ENCODE peak calls at places on chromosomes 6 and 20, in seven cellular contexts. H, V, N, U, A, L and Z are unnamed samples.

GRCh38 chr6:129889580-129889979 is 28.5 kb upstream of the TMEM244 start:
- DNase-seq in H (no peak), V (no peak), N (no peak), U (no peak), A (peak; percentile 82), L (peak; percentile 77), Z (peak; percentile 85)

GRCh38 chr6:142568857-142569597 is 267.2 kb downstream of the ADGRG6 start:
- DNase-seq in H (no peak), V (no peak), N (no peak), U (no peak), A (no peak), L (peak; percentile 72), Z (peak; percentile 71)

GRCh38 chr6:27726620-27727023 is 185.6 kb downstream of the OR2B2 start:
- DNase-seq in H (no peak), V (no peak), N (no peak), U (peak; percentile 46), A (peak; percentile 21), L (peak; percentile 6), Z (peak; percentile 2)

GRCh38 chr6:93418113-93418447 is 1.3 kb downstream of the EPHA7 start:
- DNase-seq in H (no peak), V (no peak), N (no peak), U (no peak), A (no peak), L (no peak), Z (no peak)

GRCh38 chr20:50062006-50062838 is 50.7 kb downstream of the UBE2V1 start:
- DNase-seq in H (no peak), V (no peak), N (no peak), U (no peak), A (no peak), L (no peak), Z (no peak)

GRCh38 chr20:9590189-9590588 is 75.8 kb downstream of the LAMP5 start:
- DNase-seq in H (no peak), V (no peak), N (no peak), U (no peak), A (peak; percentile 53), L (peak; percentile 24), Z (peak; percentile 31)

GRCh38 chr20:15862178-15862577 is 711.1 kb downstream of the KIF16B start:
- DNase-seq in H (no peak), V (no peak), N (no peak), U (no peak), A (no peak), L (no peak), Z (no peak)

GRCh38 chr20:53752971-53753879 is 159.6 kb upstream of the ZNF217 start:
- DNase-seq in H (no peak), V (no peak), N (no peak), U (no peak), A (peak; percentile 70), L (no peak), Z (no peak)

GRCh38 chr6:128863983-128864382 is 19.0 kb upstream of the LAMA2 start:
- DNase-seq in H (no peak), V (no peak), N (no peak), U (no peak), A (no peak), L (no peak), Z (no peak)

GRCh38 chr6:169702640-169703246 is 817 bp downstream of the C6orf120 start:
- DNase-seq in H (peak; percentile 15), V (no peak), N (no peak), U (no peak), A (peak; percentile 38), L (no peak), Z (peak; percentile 43)

GRCh38 chr6:24738732-24739131 is 19.8 kb upstream of the C6orf62 start:
- DNase-seq in H (no peak), V (no peak), N (no peak), U (no peak), A (no peak), L (no peak), Z (no peak)

GRCh38 chr20:44734938-44735337 is 10.7 kb upstream of the KCNK15 start:
- DNase-seq in H (no peak), V (no peak), N (no peak), U (no peak), A (peak; percentile 75), L (peak; percentile 53), Z (peak; percentile 96)

GRCh38 chr20:50092436-50092835 is 20.5 kb downstream of the UBE2V1 start:
- DNase-seq in H (no peak), V (no peak), N (no peak), U (no peak), A (peak; percentile 34), L (peak; percentile 61), Z (peak; percentile 71)

GRCh38 chr6:169867751-169868191 is 116.3 kb downstream of the ERMARD start:
- DNase-seq in H (no peak), V (no peak), N (no peak), U (no peak), A (no peak), L (no peak), Z (no peak)

GRCh38 chr6:70651326-70651905 is 16.3 kb upstream of the SMAP1 start:
- DNase-seq in H (no peak), V (peak; percentile 52), N (no peak), U (no peak), A (no peak), L (no peak), Z (no peak)

GRCh38 chr6:487956-488355 is 96.4 kb downstream of the IRF4 start:
- DNase-seq in H (no peak), V (no peak), N (peak; percentile 88), U (no peak), A (no peak), L (no peak), Z (no peak)

GRCh38 chr20:10686356-10687169 is 12.8 kb upstream of the JAG1 start:
- DNase-seq in H (no peak), V (no peak), N (no peak), U (no peak), A (no peak), L (no peak), Z (no peak)

GRCh38 chr6:34182751-34183531 is 37.1 kb upstream of the GRM4 start:
- DNase-seq in H (peak; percentile 25), V (peak; percentile 88), N (no peak), U (no peak), A (no peak), L (no peak), Z (no peak)

GRCh38 chr6:148364056-148364844 is 21.6 kb downstream of the SASH1 start:
- DNase-seq in H (no peak), V (no peak), N (no peak), U (no peak), A (peak; percentile 46), L (peak; percentile 77), Z (no peak)

GRCh38 chr6:29705389-29706231 is 17.6 kb upstream of the HLA-F start:
- DNase-seq in H (no peak), V (no peak), N (no peak), U (peak; percentile 47), A (peak; percentile 72), L (peak; percentile 71), Z (peak; percentile 83)

GRCh38 chr6:129857838-129858237 is 3.3 kb downstream of the TMEM244 start:
- DNase-seq in H (no peak), V (no peak), N (no peak), U (no peak), A (no peak), L (no peak), Z (no peak)

GRCh38 chr6:137625808-137626207 is 131.6 kb upstream of the OLIG3 start:
- DNase-seq in H (no peak), V (no peak), N (no peak), U (no peak), A (no peak), L (no peak), Z (no peak)

GRCh38 chr6:88059221-88059620 is 11.6 kb downstream of the SPACA1 start:
- DNase-seq in H (no peak), V (no peak), N (no peak), U (no peak), A (no peak), L (no peak), Z (no peak)